ENCODE peak calls at places on chromosomes 16 and 17, in five cellular contexts. Q is neural progenitor cell, A is OCI-LY7, N is HCT116, M is MM.1S. Y is an unnamed sample.

GRCh38 chr17:218711-219110 is 37.3 kb upstream of the DOC2B start:
- DNase-seq in N (no peak), Q (no peak), M (no peak), A (no peak), Y (no peak)

GRCh38 chr17:41666336-41666680 is 22.4 kb upstream of the EIF1 start:
- DNase-seq in N (no peak), A (peak), Q (peak), M (peak), Y (peak)

GRCh38 chr16:31033709-31034492 is 543 bp downstream of the STX4 start:
- DNase-seq in A (peak), N (peak), M (peak), Q (peak), Y (peak)

GRCh38 chr17:41329279-41329925 is 13.9 kb upstream of the KRTAP17-1 start:
- DNase-seq in A (peak), M (peak), N (peak), Q (peak), Y (peak)

GRCh38 chr17:3025421-3026124 is 37.8 kb downstream of the OR1D5 start:
- DNase-seq in A (no peak), M (no peak), Q (no peak), N (no peak), Y (no peak)

GRCh38 chr16:24535827-24536226 is 3.5 kb upstream of the RBBP6 start:
- DNase-seq in M (no peak), Q (no peak), N (no peak), A (no peak), Y (peak)

GRCh38 chr17:68344701-68345136 is 53.4 kb downstream of the ARSG start:
- DNase-seq in A (peak), Q (peak), M (no peak), N (no peak), Y (no peak)

GRCh38 chr16:89283449-89283848 is 65.9 kb downstream of the ZNF778 start:
- DNase-seq in N (no peak), M (no peak), Q (no peak), A (no peak), Y (no peak)

GRCh38 chr16:68985855-68986254 is 119.6 kb upstream of the HAS3 start:
- DNase-seq in M (no peak), A (no peak), N (peak), Q (no peak), Y (peak)

GRCh38 chr17:29645516-29646051 is 22.9 kb upstream of the CORO6 start:
- DNase-seq in N (no peak), M (no peak), A (no peak), Q (no peak), Y (peak)

GRCh38 chr17:4105232-4105631 is 37.6 kb downstream of the ZZEF1 start:
- DNase-seq in N (no peak), M (no peak), Q (no peak), A (no peak), Y (no peak)

GRCh38 chr16:84232060-84232459 is 7.8 kb downstream of the KCNG4 start:
- DNase-seq in Q (no peak), N (no peak), M (no peak), A (no peak), Y (no peak)

GRCh38 chr17:50684612-50685333 is 22.9 kb downstream of the ANKRD40 start:
- DNase-seq in N (no peak), A (no peak), Q (peak), M (no peak), Y (no peak)

GRCh38 chr17:10337136-10337535 is 35.7 kb downstream of the MYH13 start:
- DNase-seq in Q (no peak), M (no peak), N (no peak), A (no peak), Y (peak)

GRCh38 chr17:44581868-44582267 is 24.6 kb downstream of the FZD2 start:
- DNase-seq in M (no peak), N (peak), Q (peak), A (peak), Y (peak)

GRCh38 chr17:83173180-83173996 is 94.0 kb downstream of the METRNL start:
- DNase-seq in A (no peak), N (no peak), M (no peak), Q (no peak), Y (no peak)

GRCh38 chr17:82970818-82971610 is 108.4 kb upstream of the METRNL start:
- DNase-seq in N (no peak), M (no peak), Q (no peak), A (no peak), Y (no peak)

GRCh38 chr16:87824016-87824990 is 45.0 kb downstream of the SLC7A5 start:
- DNase-seq in Q (no peak), M (no peak), N (no peak), A (no peak), Y (no peak)

GRCh38 chr17:76905836-76906235 is 37.6 kb downstream of the MGAT5B start:
- DNase-seq in Q (no peak), A (no peak), N (no peak), M (no peak), Y (no peak)

GRCh38 chr17:4747847-4748246 is 8.1 kb upstream of the CXCL16 start:
- DNase-seq in A (peak), N (no peak), Q (no peak), M (peak), Y (no peak)

GRCh38 chr17:43338886-43339516 is 59.8 kb upstream of the ARL4D start:
- DNase-seq in A (peak), N (no peak), Q (peak), M (peak), Y (peak)

DNA sequence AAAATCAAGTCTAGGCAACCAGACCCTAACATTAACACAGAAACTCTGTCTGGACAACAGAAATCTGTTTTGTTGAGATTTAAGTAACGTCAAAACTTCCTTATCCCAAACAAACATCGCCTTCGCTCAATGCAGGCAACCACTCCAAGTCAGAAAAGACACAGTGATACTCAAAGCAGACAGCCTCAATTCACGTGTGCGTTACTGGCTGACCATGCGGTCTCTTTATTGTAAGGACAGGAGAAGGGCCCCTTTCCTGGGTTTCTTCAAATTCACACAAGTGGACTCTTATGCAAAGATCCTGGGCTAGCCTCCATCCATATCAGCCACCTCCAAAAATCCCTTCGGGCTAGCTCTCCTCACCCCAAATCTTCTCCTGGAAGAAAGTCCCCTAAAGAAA is 467.7 kb downstream of the SOX9 start:
- DNase-seq in M (no peak), A (no peak), N (no peak), Q (no peak), Y (no peak)
- TF ChIP-seq EZH2phosphoT487 in M (no peak), A (no peak), N (no peak), Q (no peak), Y (no peak)

GRCh38 chr16:11699234-11699894 is 31.1 kb downstream of the SNN start:
- DNase-seq in A (no peak), Q (no peak), N (no peak), M (no peak), Y (no peak)
- H3K27ac ChIP-seq in A (no peak), Q (no peak), N (no peak), M (peak), Y (no peak)

GRCh38 chr16:83011939-83012338 is 385.2 kb downstream of the CDH13 start:
- DNase-seq in N (no peak), M (no peak), A (no peak), Q (no peak), Y (no peak)
- TF ChIP-seq EZH2phosphoT487 in N (no peak), M (no peak), A (no peak), Q (no peak), Y (no peak)

GRCh38 chr17:66464921-66465320 is 162.5 kb downstream of the PRKCA start:
- DNase-seq in Q (no peak), N (no peak), M (no peak), A (no peak), Y (no peak)
- H3K27ac ChIP-seq in Q (no peak), N (no peak), M (no peak), A (no peak), Y (no peak)

GRCh38 chr16:47753620-47754019 is 292.5 kb downstream of the PHKB start:
- DNase-seq in M (no peak), N (no peak), Q (no peak), A (no peak), Y (no peak)

DNA sequence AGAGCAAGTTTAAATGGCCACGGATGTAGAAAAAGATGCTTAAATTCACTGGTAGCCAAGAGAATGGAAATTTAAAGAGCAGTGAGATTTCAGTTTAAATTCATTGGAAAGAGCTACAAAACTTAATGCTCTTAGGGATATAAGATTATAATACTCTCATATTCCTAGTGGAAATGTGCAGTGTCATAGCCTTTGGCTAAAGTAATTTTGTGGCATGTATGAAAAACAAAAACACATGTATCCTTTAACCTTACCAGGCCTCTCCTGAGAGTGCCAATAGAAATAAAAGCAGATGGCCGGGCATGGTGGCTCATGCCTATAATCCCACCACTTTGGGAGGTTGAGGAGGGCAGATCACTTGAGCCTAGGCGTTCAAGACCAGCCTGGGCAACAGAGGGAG is 289.2 kb downstream of the PHKB start:
- DNase-seq in M (no peak), Q (no peak), A (no peak), N (no peak), Y (no peak)
- TF ChIP-seq EZH2phosphoT487 in M (no peak), Q (no peak), A (no peak), N (no peak), Y (no peak)

DNA sequence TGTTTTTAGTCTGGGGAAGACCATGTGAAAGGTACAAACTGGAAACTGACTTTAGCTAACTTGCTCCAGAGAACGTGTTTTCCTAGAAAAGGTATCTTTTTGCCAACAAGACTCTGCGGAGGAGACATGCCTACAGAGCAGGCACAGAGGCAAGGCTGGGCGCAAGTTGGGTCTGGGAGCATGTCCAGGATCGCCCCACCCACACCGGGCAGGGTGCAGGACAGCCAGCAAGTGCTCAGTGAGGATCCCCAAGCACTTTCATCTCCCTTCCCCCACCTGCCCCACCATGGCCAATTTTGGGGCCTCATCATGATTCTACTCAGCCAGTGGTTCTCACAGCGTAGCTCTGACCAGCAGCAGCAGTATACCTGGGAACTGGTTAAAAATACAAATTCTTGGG is 18.2 kb upstream of the ROGDI start:
- DNase-seq in M (no peak), N (no peak), A (no peak), Q (no peak), Y (no peak)
- H3K27ac ChIP-seq in M (no peak), N (no peak), A (no peak), Q (no peak), Y (no peak)

GRCh38 chr17:27980035-27980434 is 62.4 kb upstream of the NLK start:
- DNase-seq in A (no peak), M (no peak), N (no peak), Q (no peak), Y (peak)
- TF ChIP-seq EZH2phosphoT487 in A (no peak), M (no peak), N (no peak), Q (no peak), Y (no peak)

GRCh38 chr17:53186004-53186403 is 636.7 kb upstream of the KIF2B start:
- DNase-seq in Q (no peak), N (no peak), A (no peak), M (no peak), Y (no peak)

GRCh38 chr17:53193044-53193443 is 629.7 kb upstream of the KIF2B start:
- DNase-seq in N (no peak), Q (no peak), A (no peak), M (no peak), Y (no peak)

DNA sequence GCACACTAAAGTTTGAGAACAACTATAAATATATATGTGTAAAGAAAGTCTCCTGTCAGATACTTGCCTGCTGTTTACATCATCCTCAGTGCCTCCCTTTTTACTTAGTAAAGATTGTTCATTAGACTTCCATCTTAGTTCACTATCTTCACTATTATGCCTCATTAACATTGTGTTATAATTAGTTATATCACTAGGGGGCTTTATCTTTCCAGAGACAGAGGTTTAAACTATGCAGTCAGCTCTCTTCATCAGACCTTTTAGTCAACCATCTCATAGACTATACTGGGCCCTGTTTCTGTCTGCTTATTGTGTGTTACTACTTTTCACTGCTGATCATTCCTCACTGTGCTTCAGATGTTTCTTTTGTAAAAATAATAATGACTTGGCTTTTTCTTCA is 630.8 kb upstream of the KIF2B start:
- DNase-seq in Q (no peak), N (no peak), M (peak), A (peak), Y (no peak)
- H3K27ac ChIP-seq in Q (no peak), N (no peak), M (no peak), A (no peak), Y (no peak)